ENCODE peak calls at places on chromosome 20, in five cellular contexts. Z is AG09319, D is GM04504, B is nucleus accumbens, F is cerebellar cortex. Y is an unnamed sample.

GRCh38 chr20:54188132-54188835 is 14.5 kb upstream of the CYP24A1 start:
- DNase-seq in Z (no peak), D (no peak), B (no peak), F (no peak), Y (no peak)

GRCh38 chr20:61813791-61814190 is 251.9 kb downstream of the TAF4 start:
- DNase-seq in Z (no peak), D (no peak), B (no peak), F (no peak), Y (no peak)

GRCh38 chr20:48634641-48635040 is 193.2 kb downstream of the PREX1 start:
- DNase-seq in Z (no peak), D (no peak), B (no peak), F (no peak), Y (no peak)

GRCh38 chr20:52311209-52311794 is 119.7 kb upstream of the ZFP64 start:
- DNase-seq in Z (no peak), D (no peak), B (no peak), F (no peak), Y (peak; percentile 39)

GRCh38 chr20:7496394-7497111 is 443.7 kb downstream of the HAO1 start:
- DNase-seq in Z (peak; percentile 5), D (no peak), B (no peak), F (no peak), Y (no peak)

GRCh38 chr20:25217161-25218108 is 21.9 kb downstream of the ENTPD6 start:
- DNase-seq in Z (no peak), D (no peak), B (no peak), F (no peak), Y (no peak)

GRCh38 chr20:45445805-45446562 is 23.6 kb upstream of the WFDC2 start:
- DNase-seq in Z (no peak), D (no peak), B (no peak), F (peak; percentile 23), Y (no peak)

GRCh38 chr20:50562262-50562701 is 52.1 kb downstream of the PTPN1 start:
- DNase-seq in Z (no peak), D (no peak), B (no peak), F (no peak), Y (no peak)

GRCh38 chr20:40600441-40601235 is 88.4 kb downstream of the MAFB start:
- DNase-seq in Z (no peak), D (no peak), B (no peak), F (no peak), Y (no peak)

GRCh38 chr20:56957737-56958553 is 308.5 kb downstream of the BMP7 start:
- DNase-seq in Z (peak; percentile 62), D (no peak), B (no peak), F (no peak), Y (no peak)

GRCh38 chr20:1003920-1004697 is 2.0 kb upstream of the RSPO4 start:
- DNase-seq in Z (no peak), D (no peak), B (no peak), F (no peak), Y (no peak)

GRCh38 chr20:23587631-23588030 is 18.1 kb downstream of the CST9 start:
- DNase-seq in Z (no peak), D (no peak), B (no peak), F (no peak), Y (no peak)

GRCh38 chr20:843908-844307 is 10.4 kb downstream of the FAM110A start:
- DNase-seq in Z (no peak), D (no peak), B (no peak), F (no peak), Y (no peak)

GRCh38 chr20:7912551-7912950 is 27.7 kb downstream of the HAO1 start:
- DNase-seq in Z (no peak), D (no peak), B (no peak), F (no peak), Y (no peak)

GRCh38 chr20:60447703-60448102 is 489.5 kb downstream of the CDH26 start:
- DNase-seq in Z (no peak), D (no peak), B (no peak), F (no peak), Y (no peak)

GRCh38 chr20:57103146-57103800 is 163.2 kb downstream of the BMP7 start:
- DNase-seq in Z (no peak), D (no peak), B (peak; percentile 62), F (peak; percentile 17), Y (no peak)

GRCh38 chr20:17683218-17684076 is 1.4 kb upstream of the RRBP1 start:
- DNase-seq in Z (no peak), D (no peak), B (no peak), F (no peak), Y (no peak)

GRCh38 chr20:4064118-4064962 is 49.0 kb upstream of the RNF24 start:
- DNase-seq in Z (peak; percentile 79), D (peak; percentile 96), B (peak; percentile 37), F (no peak), Y (peak; percentile 18)

GRCh38 chr20:25486377-25486776 is 78.9 kb downstream of the GINS1 start:
- DNase-seq in Z (no peak), D (peak; percentile 34), B (no peak), F (no peak), Y (no peak)

GRCh38 chr20:53774487-53775203 is 181.0 kb upstream of the ZNF217 start:
- DNase-seq in Z (peak; percentile 70), D (peak; percentile 95), B (no peak), F (peak; percentile 34), Y (no peak)

GRCh38 chr20:34907616-34908469 is 31.4 kb downstream of the ACSS2 start:
- DNase-seq in Z (peak; percentile 48), D (peak; percentile 77), B (no peak), F (peak; percentile 37), Y (peak; percentile 21)

GRCh38 chr20:5131502-5131901 is 4.7 kb downstream of the CDS2 start:
- DNase-seq in Z (no peak), D (no peak), B (no peak), F (no peak), Y (no peak)

Y was measured in cerebellum.